ENCODE peak calls at places on chromosomes 1 and 21, in six cellular contexts. T is AML-193; S is EL; B is left ventricle myocardium inferior; E is kidney tubule cell; N is CD4-positive, CD25-positive, alpha-beta regulatory T cell. H is an unnamed sample.

GRCh38 chr1:57489342-57490036 is 65.6 kb upstream of the DAB1 start:
- DNase-seq in B (no peak), S (peak), E (peak), T (no peak), N (no peak), H (no peak)

GRCh38 chr1:192578144-192578909 is 2.8 kb downstream of the RGS1 start:
- DNase-seq in N (no peak), B (no peak), T (no peak), E (no peak), S (no peak), H (no peak)

GRCh38 chr1:46442317-46443161 is 47.1 kb upstream of the DMBX1 start:
- DNase-seq in T (peak), E (peak), N (peak), B (peak), S (peak), H (peak)

GRCh38 chr1:121518726-121519041 is 333.9 kb downstream of the SRGAP2C start:
- DNase-seq in T (no peak), E (no peak), B (no peak), N (no peak), S (no peak), H (no peak)

GRCh38 chr1:210655511-210655910 is 326.8 kb downstream of the HHAT start:
- DNase-seq in E (no peak), B (no peak), S (peak), T (no peak), N (no peak), H (no peak)

GRCh38 chr1:46757256-46757955 is 38.5 kb upstream of the EFCAB14 start:
- DNase-seq in N (no peak), T (no peak), E (peak), S (no peak), B (no peak), H (peak)

GRCh38 chr1:233459968-233460367 is 132.4 kb downstream of the MAP3K21 start:
- DNase-seq in E (peak), N (no peak), B (no peak), T (no peak), S (peak), H (no peak)

GRCh38 chr21:43802713-43803313 is 13.4 kb downstream of the RRP1 start:
- DNase-seq in N (no peak), S (no peak), B (no peak), E (no peak), T (no peak), H (no peak)

GRCh38 chr1:116122955-116123757 is 12.0 kb downstream of the MAB21L3 start:
- DNase-seq in B (no peak), T (no peak), S (peak), E (peak), N (no peak), H (peak)

GRCh38 chr21:35336534-35336933 is 287.4 kb upstream of the RUNX1 start:
- DNase-seq in S (no peak), N (no peak), E (no peak), T (no peak), B (no peak), H (no peak)

GRCh38 chr21:27275294-27275927 is 308.5 kb upstream of the ADAMTS5 start:
- DNase-seq in B (no peak), S (peak), T (peak), E (peak), N (no peak), H (no peak)

GRCh38 chr1:182309631-182310351 is 81.8 kb downstream of the GLUL start:
- DNase-seq in S (no peak), T (no peak), N (no peak), B (no peak), E (no peak), H (no peak)

GRCh38 chr1:1630965-1631792 is 794 bp upstream of the MMP23B start:
- DNase-seq in S (no peak), E (no peak), B (peak), N (peak), T (no peak), H (peak)

GRCh38 chr1:230713915-230714764 is at the start of gene AGT:
- DNase-seq in E (peak), N (no peak), S (peak), T (no peak), B (peak), H (peak)

GRCh38 chr21:35521293-35521692 is 472.2 kb upstream of the RUNX1 start:
- DNase-seq in S (no peak), E (no peak), N (no peak), B (no peak), T (no peak), H (no peak)

GRCh38 chr1:96525657-96526613 is 195.6 kb upstream of the PTBP2 start:
- DNase-seq in E (no peak), S (no peak), B (no peak), N (no peak), T (no peak), H (no peak)

GRCh38 chr1:46300673-46301405 is 2.6 kb downstream of the LRRC41 start:
- DNase-seq in B (no peak), T (peak), N (no peak), E (peak), S (peak), H (no peak)

GRCh38 chr21:14754259-14754604 is 208.1 kb upstream of the SAMSN1 start:
- DNase-seq in B (no peak), T (no peak), N (no peak), E (no peak), S (no peak), H (no peak)

GRCh38 chr1:232988572-232989040 is 38.2 kb downstream of the NTPCR start:
- DNase-seq in N (no peak), B (no peak), E (peak), T (no peak), S (peak), H (no peak)

GRCh38 chr1:175221548-175222175 is 29.1 kb upstream of the KIAA0040 start:
- DNase-seq in E (peak), T (no peak), N (no peak), B (peak), S (no peak), H (no peak)

GRCh38 chr1:227718932-227719331 is 16.2 kb downstream of the JMJD4 start:
- DNase-seq in N (no peak), S (no peak), E (no peak), T (no peak), B (no peak), H (no peak)

GRCh38 chr1:41752514-41753170 is 166.1 kb downstream of the HIVEP3 start:
- DNase-seq in B (no peak), N (no peak), T (no peak), S (no peak), E (no peak), H (no peak)

GRCh38 chr21:42315296-42315891 is at the start of gene TFF3:
- DNase-seq in S (no peak), N (no peak), T (no peak), B (no peak), E (peak), H (peak)

GRCh38 chr1:207861442-207862177 is 49.3 kb downstream of the CD34 start:
- DNase-seq in B (no peak), S (no peak), T (peak), N (peak), E (peak), H (no peak)

GRCh38 chr1:61606448-61607312 is 118.3 kb downstream of the TM2D1 start:
- DNase-seq in B (peak), E (peak), T (no peak), N (no peak), S (peak), H (no peak)

GRCh38 chr1:86472767-86473166 is 4.0 kb downstream of the CLCA1 start:
- DNase-seq in E (no peak), S (no peak), T (no peak), B (no peak), N (no peak), H (no peak)

GRCh38 chr1:101043776-101044175 is 18.2 kb upstream of the DPH5 start:
- DNase-seq in S (peak), T (no peak), B (no peak), E (peak), N (no peak), H (peak)

GRCh38 chr1:196324345-196324744 is 283.9 kb downstream of the KCNT2 start:
- DNase-seq in N (no peak), E (no peak), S (no peak), T (no peak), B (no peak), H (peak)

GRCh38 chr1:93814795-93815737 is 63.9 kb downstream of the DNTTIP2 start:
- DNase-seq in B (no peak), T (no peak), E (no peak), S (no peak), N (no peak), H (no peak)

GRCh38 chr1:164733070-164733469 is 174.1 kb downstream of the PBX1 start:
- DNase-seq in E (peak), B (no peak), N (no peak), S (peak), T (no peak), H (peak)

H was measured in DMS53.